ENCODE peak calls at places on chromosomes 4 and X, in four cellular contexts. R, V, Z and M are unnamed samples.

GRCh38 chrX:45735571-45735970 is 534.9 kb upstream of the DIPK2B start:
- DNase-seq in R (no peak), V (no peak), Z (no peak), M (no peak)

GRCh38 chrX:23202316-23202715 is 132.3 kb upstream of the PTCHD1 start:
- DNase-seq in R (no peak), V (no peak), Z (no peak), M (no peak)

GRCh38 chr4:47160095-47160494 is 128.7 kb downstream of the GABRB1 start:
- DNase-seq in R (no peak), V (peak), Z (no peak), M (no peak)

GRCh38 chrX:25158635-25159034 is 142.9 kb upstream of the ARX start:
- DNase-seq in R (no peak), V (no peak), Z (no peak), M (peak)

GRCh38 chr4:99635601-99636000 is 22.0 kb downstream of the C4orf54 start:
- DNase-seq in R (no peak), V (no peak), Z (no peak), M (no peak)

GRCh38 chr4:41658106-41658505 is 90.4 kb downstream of the PHOX2B start:
- DNase-seq in R (no peak), V (no peak), Z (no peak), M (no peak)

GRCh38 chr4:2790583-2791517 is 2.0 kb upstream of the SH3BP2 start:
- DNase-seq in R (peak), V (peak), Z (no peak), M (no peak)

GRCh38 chrX:23792861-23793553 is 10.0 kb downstream of the SAT1 start:
- DNase-seq in R (no peak), V (no peak), Z (no peak), M (no peak)

GRCh38 chr4:147799986-147800555 is 68.2 kb downstream of the ARHGAP10 start:
- DNase-seq in R (no peak), V (peak), Z (no peak), M (no peak)

GRCh38 chrX:11254417-11255109 is 38.6 kb upstream of the AMELX start:
- DNase-seq in R (no peak), V (no peak), Z (no peak), M (no peak)

GRCh38 chrX:154051210-154051810 is 31.6 kb upstream of the IRAK1 start:
- DNase-seq in R (peak), V (peak), Z (no peak), M (no peak)

GRCh38 chrX:154411981-154412340 is 622 bp downstream of the TAFAZZIN start:
- DNase-seq in R (peak), V (peak), Z (no peak), M (no peak)

GRCh38 chr4:43716721-43717395 is 731.8 kb downstream of the KCTD8 start:
- DNase-seq in R (no peak), V (no peak), Z (no peak), M (no peak)

GRCh38 chrX:39619182-39620009 is 478.4 kb downstream of the BCOR start:
- DNase-seq in R (no peak), V (no peak), Z (no peak), M (no peak)

GRCh38 chrX:44025611-44026010 is 52.4 kb upstream of the NDP start:
- DNase-seq in R (no peak), V (no peak), Z (no peak), M (no peak)

GRCh38 chr4:27360651-27361347 is 500.2 kb downstream of the STIM2 start:
- DNase-seq in R (no peak), V (no peak), Z (no peak), M (peak)

DNA sequence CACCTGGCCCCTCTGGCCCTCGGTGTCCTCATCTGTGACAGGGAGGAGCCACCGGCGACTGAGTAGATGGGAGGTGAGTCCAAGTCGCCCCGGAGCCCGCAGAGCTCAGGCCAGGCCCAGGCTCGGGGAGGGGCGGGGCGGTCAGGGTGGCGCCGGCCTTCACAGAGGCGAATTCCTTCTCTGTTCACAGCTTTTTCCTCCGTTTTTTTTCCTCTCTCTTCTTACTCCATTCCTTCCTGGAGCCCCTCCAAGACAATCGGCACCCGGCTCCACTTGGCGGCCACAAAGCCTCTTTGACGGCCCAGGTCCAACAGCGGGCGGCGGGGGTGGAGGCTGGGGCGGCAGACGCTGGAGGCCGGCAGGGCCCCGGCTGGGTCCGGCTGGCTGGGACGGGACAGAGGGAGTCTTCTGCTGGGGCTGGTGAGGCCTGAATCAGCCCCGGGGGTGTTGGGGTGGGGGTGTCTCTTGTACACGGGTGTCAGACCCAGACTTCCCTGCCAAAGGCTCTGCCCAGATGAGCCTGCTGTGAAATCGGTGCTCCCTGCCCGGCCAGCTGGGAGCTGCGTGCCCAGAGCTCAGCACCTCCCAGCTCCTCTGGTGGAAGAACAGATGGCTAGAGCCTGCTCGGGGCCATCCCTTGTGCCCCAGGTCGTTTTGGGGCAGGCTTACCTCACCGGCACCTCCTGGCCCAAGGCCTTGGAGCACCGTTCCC is 22.6 kb downstream of the FGFRL1 start:
- DNase-seq in R (no peak), V (no peak), Z (no peak), M (peak)
- H3K4me3 ChIP-seq in R (no peak), V (no peak), Z (no peak), M (peak)

DNA sequence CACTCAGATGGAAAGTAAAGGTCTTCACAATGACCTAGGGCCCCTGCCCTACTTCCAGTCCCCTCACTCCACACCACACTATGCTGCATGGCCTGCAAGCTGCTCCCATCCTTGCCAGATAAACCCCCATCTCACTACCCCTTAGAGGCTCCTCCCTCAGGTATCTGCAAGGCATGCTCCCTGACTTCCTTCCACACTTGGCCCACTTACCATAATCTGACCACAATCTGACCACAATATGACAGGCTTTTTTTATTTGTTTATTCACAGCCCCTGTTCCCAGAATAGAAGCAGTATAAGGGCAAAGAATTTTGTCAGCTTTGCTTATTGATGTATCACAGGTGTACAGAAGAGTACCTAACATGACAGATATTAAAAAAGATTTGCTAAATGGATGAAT is 124.7 kb downstream of the CAMK2D start:
- DNase-seq in R (no peak), V (peak), Z (no peak), M (no peak)
- TF ChIP-seq CTCF in R (no peak), V (no peak), Z (no peak), M (no peak)

GRCh38 chr4:94208268-94208667 is 603 bp downstream of the SMARCAD1 start:
- DNase-seq in R (no peak), V (no peak), Z (no peak), M (no peak)
- H3K4me3 ChIP-seq in R (peak), V (peak), Z (peak), M (peak)

GRCh38 chr4:163679189-163679588 is 184.7 kb downstream of the TMA16 start:
- DNase-seq in R (no peak), V (peak), Z (no peak), M (no peak)
- TF ChIP-seq CTCF in R (no peak), V (peak), Z (no peak), M (peak)

GRCh38 chr4:186722856-186723206 is 825 bp downstream of the FAT1 start:
- DNase-seq in R (no peak), V (no peak), Z (no peak), M (no peak)
- H3K4me3 ChIP-seq in R (peak), V (no peak), Z (peak), M (peak)